ENCODE peak calls at places on chromosomes 12 and 14, in seven cellular contexts. M is neural crest cell, E is neural progenitor cell, Z is WTC11, N is tibial nerve, Q is HFF-Myc, B is Caco-2. O is an unnamed sample.

GRCh38 chr12:111761099-111761498 is 5.6 kb upstream of the ALDH2 start:
- DNase-seq in M (no peak), E (no peak), Z (no peak), N (no peak), Q (no peak), B (no peak), O (no peak)

GRCh38 chr12:50195832-50196231 is 28.7 kb upstream of the CERS5 start:
- DNase-seq in M (no peak), E (no peak), Z (no peak), N (no peak), Q (no peak), B (no peak), O (no peak)

GRCh38 chr14:59061292-59061691 is 127.2 kb upstream of the DAAM1 start:
- DNase-seq in M (no peak), E (no peak), Z (no peak), N (no peak), Q (no peak), B (no peak), O (no peak)

GRCh38 chr12:123067654-123068053 is 83.2 kb downstream of the PITPNM2 start:
- DNase-seq in M (no peak), E (no peak), Z (no peak), N (no peak), Q (no peak), B (no peak), O (no peak)

GRCh38 chr12:70606001-70606400 is 31.2 kb downstream of the PTPRB start:
- DNase-seq in M (no peak), E (no peak), Z (no peak), N (no peak), Q (no peak), B (no peak), O (no peak)

GRCh38 chr14:20501346-20501745 is 4.0 kb upstream of the RNASE10 start:
- DNase-seq in M (no peak), E (no peak), Z (no peak), N (no peak), Q (no peak), B (no peak), O (no peak)

GRCh38 chr12:74415633-74416032 is 122.0 kb upstream of the ATXN7L3B start:
- DNase-seq in M (no peak), E (peak), Z (no peak), N (no peak), Q (no peak), B (peak), O (peak)

GRCh38 chr12:104288635-104289258 is 14.8 kb upstream of the EID3 start:
- DNase-seq in M (peak), E (peak), Z (peak), N (peak), Q (no peak), B (peak), O (peak)

GRCh38 chr14:35403397-35404245 is 928 bp downstream of the NFKBIA start:
- DNase-seq in M (peak), E (peak), Z (peak), N (peak), Q (no peak), B (peak), O (peak)
- TF ChIP-seq CTCF in M (no peak), E (no peak), Z (no peak), N (no peak), Q (no peak), B (no peak), O (no peak)

DNA sequence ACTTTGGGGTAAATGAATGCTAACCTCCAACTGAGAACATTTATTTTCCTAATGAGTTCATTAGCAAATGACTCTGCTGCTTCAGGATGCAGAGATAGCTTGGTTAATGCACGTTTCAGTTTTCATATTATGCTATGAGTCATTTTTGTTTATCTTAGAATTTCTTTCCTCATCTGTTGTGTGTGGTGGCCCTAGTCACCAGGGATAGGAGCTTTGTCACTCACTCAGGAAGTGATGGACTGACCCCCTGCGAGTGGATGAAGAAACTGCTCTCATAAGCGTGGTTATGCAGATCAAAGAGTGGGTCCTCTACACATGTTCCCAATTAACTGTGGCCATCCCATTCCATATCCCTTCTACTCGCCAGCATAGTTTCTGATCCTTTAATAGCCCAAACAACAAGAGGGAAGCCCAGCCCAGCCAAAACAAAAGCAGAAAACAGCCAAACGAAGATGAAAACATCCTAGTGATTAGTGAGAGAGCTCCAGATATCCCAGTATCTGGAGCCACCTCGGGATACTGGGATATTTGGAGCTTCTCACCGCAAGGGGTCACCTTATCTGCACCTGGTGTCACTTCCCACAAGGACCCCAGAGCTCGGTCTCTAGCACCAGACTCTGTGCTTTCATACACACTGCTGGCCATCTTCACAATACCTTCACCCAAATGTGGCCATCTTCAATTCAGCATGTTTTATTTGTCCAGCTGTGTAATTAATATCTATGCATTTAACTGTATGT is 8.6 kb downstream of the TC2N start:
- DNase-seq in M (no peak), E (no peak), Z (no peak), N (no peak), Q (peak), B (peak), O (peak)
- TF ChIP-seq CTCF in M (no peak), E (no peak), Z (no peak), N (no peak), Q (no peak), B (no peak), O (no peak)

GRCh38 chr12:126700115-126700514 is 1566.9 kb upstream of the TMEM132C start:
- DNase-seq in M (no peak), E (no peak), Z (no peak), N (no peak), Q (no peak), B (no peak), O (no peak)

GRCh38 chr12:126706300-126706699 is 1560.7 kb upstream of the TMEM132C start:
- DNase-seq in M (no peak), E (peak), Z (no peak), N (no peak), Q (no peak), B (no peak), O (peak)

GRCh38 chr12:126708492-126708896 is 1558.5 kb upstream of the TMEM132C start:
- DNase-seq in M (no peak), E (no peak), Z (no peak), N (peak), Q (peak), B (no peak), O (no peak)

DNA sequence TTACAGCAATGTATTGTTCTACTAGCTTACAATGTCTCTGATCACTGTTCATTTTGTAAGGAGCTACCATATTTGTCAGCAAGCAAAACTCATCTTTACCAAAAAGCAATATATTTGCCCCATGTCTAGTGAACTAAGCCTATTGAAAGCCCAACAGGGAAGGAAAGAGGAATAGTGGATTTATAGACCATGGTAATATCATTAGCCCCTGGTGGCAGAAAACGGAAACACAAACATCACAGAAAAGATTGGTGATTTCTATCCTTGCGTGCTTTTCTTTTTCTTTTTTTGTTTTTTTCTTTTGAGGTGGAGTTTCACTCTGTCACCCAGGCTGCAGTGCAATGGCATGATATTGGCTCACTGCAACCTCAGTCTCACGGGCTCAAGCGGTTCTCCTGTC is 1562.4 kb upstream of the TMEM132C start:
- DNase-seq in M (no peak), E (no peak), Z (no peak), N (no peak), Q (no peak), B (no peak), O (peak)
- TF ChIP-seq CTCF in M (peak), E (peak), Z (no peak), N (no peak), Q (no peak), B (peak), O (no peak)

GRCh38 chr12:121061831-121062230 is 22.8 kb upstream of the OASL start:
- DNase-seq in M (no peak), E (peak), Z (no peak), N (no peak), Q (no peak), B (no peak), O (no peak)
- TF ChIP-seq CTCF in M (peak), E (peak), Z (no peak), N (peak), Q (peak), B (no peak), O (no peak)

DNA sequence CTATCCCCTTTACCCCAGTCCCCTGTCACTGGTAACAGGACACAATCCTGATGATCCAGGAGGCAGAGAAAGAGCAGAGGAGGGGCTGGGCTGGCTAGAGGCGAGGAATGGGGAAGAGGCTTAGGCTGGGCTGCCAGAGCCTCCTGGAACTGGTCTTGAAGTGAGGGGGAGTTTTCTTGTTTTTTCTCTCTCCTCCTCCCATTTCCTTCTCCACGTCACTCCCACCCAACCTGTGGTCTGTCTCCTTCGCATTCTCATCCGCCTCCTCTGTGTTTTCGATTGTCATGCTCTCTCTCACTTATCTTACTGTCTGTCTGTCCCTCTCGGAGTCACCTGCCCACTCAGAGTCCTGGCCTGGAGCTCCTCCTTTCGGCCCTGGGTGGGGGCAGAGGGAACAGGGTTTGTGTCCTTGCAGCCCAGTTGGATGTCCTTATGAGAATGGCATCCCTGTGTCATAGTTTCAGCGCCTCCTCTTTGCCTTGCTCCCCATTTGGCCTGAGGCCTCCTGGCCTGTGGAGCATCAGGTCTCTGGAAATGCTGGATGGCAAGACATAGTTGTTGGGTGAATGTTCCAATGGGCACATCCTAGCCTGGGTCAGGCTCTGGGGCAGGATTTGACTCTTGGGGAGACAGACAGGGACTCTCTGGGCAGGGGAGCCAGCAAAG is 3.4 kb upstream of the KRT80 start:
- DNase-seq in M (no peak), E (peak), Z (no peak), N (no peak), Q (no peak), B (no peak), O (no peak)
- TF ChIP-seq CTCF in M (no peak), E (no peak), Z (no peak), N (no peak), Q (no peak), B (no peak), O (no peak)

GRCh38 chr12:112823582-112824149 is 32.1 kb downstream of the RPH3A start:
- DNase-seq in M (no peak), E (no peak), Z (no peak), N (no peak), Q (no peak), B (no peak), O (no peak)
- TF ChIP-seq CTCF in M (peak), E (no peak), Z (no peak), N (no peak), Q (no peak), B (peak), O (no peak)

GRCh38 chr12:94875525-94875924 is 128.0 kb downstream of the NDUFA12 start:
- DNase-seq in M (no peak), E (peak), Z (peak), N (no peak), Q (peak), B (peak), O (peak)
- TF ChIP-seq CTCF in M (peak), E (peak), Z (no peak), N (no peak), Q (no peak), B (peak), O (no peak)

O was measured in Calu3.